ENCODE peak calls at places on chromosomes 11 and 22, in nine cellular contexts. One of them, this sample, is unnamed.

GRCh38 chr11:108803781-108804180 is 138.9 kb downstream of the DDX10 start:
- DNase-seq in lung: no peak
- DNase-seq in body of pancreas: no peak
- DNase-seq in fibroblast of lung: peak; percentile 75
- DNase-seq in GM13977: no peak
- DNase-seq in colonic mucosa: no peak
- DNase-seq in CD14-positive monocyte: no peak
- DNase-seq in IMR-90: peak; percentile 71
- DNase-seq in WTC11: no peak
- DNase-seq in this sample: no peak

GRCh38 chr11:9493492-9493891 is 32.7 kb downstream of the ZNF143 start:
- DNase-seq in fibroblast of lung: no peak
- DNase-seq in body of pancreas: no peak
- DNase-seq in IMR-90: no peak
- DNase-seq in GM13977: no peak
- DNase-seq in WTC11: no peak
- DNase-seq in lung: no peak
- DNase-seq in CD14-positive monocyte: no peak
- DNase-seq in colonic mucosa: no peak
- DNase-seq in this sample: no peak

GRCh38 chr11:73384871-73385692 is 8.9 kb downstream of the RELT start:
- DNase-seq in fibroblast of lung: no peak
- DNase-seq in CD14-positive monocyte: peak; percentile 93
- DNase-seq in WTC11: no peak
- DNase-seq in body of pancreas: no peak
- DNase-seq in GM13977: peak; percentile 77
- DNase-seq in colonic mucosa: peak; percentile 50
- DNase-seq in IMR-90: no peak
- DNase-seq in lung: peak; percentile 74
- DNase-seq in this sample: no peak

GRCh38 chr11:64500176-64501013 is 90.6 kb upstream of the SLC22A12 start:
- DNase-seq in WTC11: no peak
- DNase-seq in colonic mucosa: no peak
- DNase-seq in IMR-90: no peak
- DNase-seq in body of pancreas: no peak
- DNase-seq in CD14-positive monocyte: no peak
- DNase-seq in GM13977: no peak
- DNase-seq in lung: no peak
- DNase-seq in fibroblast of lung: no peak
- DNase-seq in this sample: no peak

GRCh38 chr11:72411623-72412532 is 22.5 kb downstream of the CLPB start:
- DNase-seq in colonic mucosa: no peak
- DNase-seq in body of pancreas: no peak
- DNase-seq in GM13977: peak; percentile 67
- DNase-seq in IMR-90: no peak
- DNase-seq in WTC11: no peak
- DNase-seq in lung: no peak
- DNase-seq in fibroblast of lung: peak; percentile 19
- DNase-seq in CD14-positive monocyte: peak; percentile 66
- DNase-seq in this sample: peak; percentile 42

GRCh38 chr11:3859373-3859881 is 4.0 kb downstream of the STIM1 start:
- DNase-seq in lung: no peak
- DNase-seq in colonic mucosa: peak; percentile 69
- DNase-seq in CD14-positive monocyte: no peak
- DNase-seq in IMR-90: no peak
- DNase-seq in GM13977: peak; percentile 63
- DNase-seq in body of pancreas: peak; percentile 41
- DNase-seq in WTC11: peak; percentile 25
- DNase-seq in fibroblast of lung: no peak
- DNase-seq in this sample: no peak

GRCh38 chr11:126104420-126104819 is 41.8 kb upstream of the CDON start:
- DNase-seq in colonic mucosa: no peak
- DNase-seq in lung: no peak
- DNase-seq in GM13977: no peak
- DNase-seq in IMR-90: no peak
- DNase-seq in body of pancreas: no peak
- DNase-seq in CD14-positive monocyte: no peak
- DNase-seq in fibroblast of lung: no peak
- DNase-seq in WTC11: peak; percentile 85
- DNase-seq in this sample: no peak

GRCh38 chr11:2806351-2807058 is 79.1 kb downstream of the CDKN1C start:
- DNase-seq in GM13977: no peak
- DNase-seq in body of pancreas: peak; percentile 11
- DNase-seq in lung: peak; percentile 26
- DNase-seq in fibroblast of lung: no peak
- DNase-seq in WTC11: peak; percentile 14
- DNase-seq in CD14-positive monocyte: peak; percentile 30
- DNase-seq in IMR-90: no peak
- DNase-seq in colonic mucosa: peak; percentile 19
- DNase-seq in this sample: peak; percentile 31

GRCh38 chr22:22770280-22770871 is 117.2 kb upstream of the IGLL5 start:
- DNase-seq in IMR-90: no peak
- DNase-seq in GM13977: no peak
- DNase-seq in WTC11: peak; percentile 84
- DNase-seq in lung: peak; percentile 54
- DNase-seq in CD14-positive monocyte: no peak
- DNase-seq in body of pancreas: peak; percentile 64
- DNase-seq in fibroblast of lung: peak; percentile 4
- DNase-seq in colonic mucosa: peak; percentile 77
- DNase-seq in this sample: peak; percentile 75
- TF ChIP-seq CTCF in IMR-90: peak; percentile 57
- TF ChIP-seq CTCF in GM13977: peak; percentile 33
- TF ChIP-seq CTCF in WTC11: peak; percentile 73
- TF ChIP-seq CTCF in lung: no peak
- TF ChIP-seq CTCF in CD14-positive monocyte: peak; percentile 83
- TF ChIP-seq CTCF in body of pancreas: peak; percentile 56
- TF ChIP-seq CTCF in fibroblast of lung: peak; percentile 42
- TF ChIP-seq CTCF in colonic mucosa: peak; percentile 73
- TF ChIP-seq CTCF in this sample: peak; percentile 77

GRCh38 chr11:103110406-103110805 is 1.2 kb downstream of the DYNC2H1 start:
- DNase-seq in IMR-90: peak; percentile 56
- DNase-seq in body of pancreas: no peak
- DNase-seq in lung: no peak
- DNase-seq in fibroblast of lung: peak; percentile 41
- DNase-seq in colonic mucosa: no peak
- DNase-seq in CD14-positive monocyte: no peak
- DNase-seq in WTC11: no peak
- DNase-seq in GM13977: no peak
- DNase-seq in this sample: no peak

GRCh38 chr11:103112364-103112763 is 3.1 kb downstream of the DYNC2H1 start:
- DNase-seq in WTC11: no peak
- DNase-seq in lung: no peak
- DNase-seq in body of pancreas: no peak
- DNase-seq in colonic mucosa: no peak
- DNase-seq in IMR-90: no peak
- DNase-seq in CD14-positive monocyte: no peak
- DNase-seq in GM13977: no peak
- DNase-seq in fibroblast of lung: no peak
- DNase-seq in this sample: no peak

GRCh38 chr11:103109818-103110388 is 677 bp downstream of the DYNC2H1 start:
- DNase-seq in WTC11: peak; percentile 19
- DNase-seq in fibroblast of lung: peak; percentile 1
- DNase-seq in CD14-positive monocyte: no peak
- DNase-seq in lung: no peak
- DNase-seq in body of pancreas: no peak
- DNase-seq in GM13977: no peak
- DNase-seq in IMR-90: no peak
- DNase-seq in colonic mucosa: peak; percentile 17
- DNase-seq in this sample: peak; percentile 23

GRCh38 chr11:103111400-103111799 is 2.2 kb downstream of the DYNC2H1 start:
- DNase-seq in IMR-90: no peak
- DNase-seq in colonic mucosa: no peak
- DNase-seq in GM13977: no peak
- DNase-seq in lung: no peak
- DNase-seq in CD14-positive monocyte: no peak
- DNase-seq in fibroblast of lung: no peak
- DNase-seq in body of pancreas: no peak
- DNase-seq in WTC11: no peak
- DNase-seq in this sample: no peak

DNA sequence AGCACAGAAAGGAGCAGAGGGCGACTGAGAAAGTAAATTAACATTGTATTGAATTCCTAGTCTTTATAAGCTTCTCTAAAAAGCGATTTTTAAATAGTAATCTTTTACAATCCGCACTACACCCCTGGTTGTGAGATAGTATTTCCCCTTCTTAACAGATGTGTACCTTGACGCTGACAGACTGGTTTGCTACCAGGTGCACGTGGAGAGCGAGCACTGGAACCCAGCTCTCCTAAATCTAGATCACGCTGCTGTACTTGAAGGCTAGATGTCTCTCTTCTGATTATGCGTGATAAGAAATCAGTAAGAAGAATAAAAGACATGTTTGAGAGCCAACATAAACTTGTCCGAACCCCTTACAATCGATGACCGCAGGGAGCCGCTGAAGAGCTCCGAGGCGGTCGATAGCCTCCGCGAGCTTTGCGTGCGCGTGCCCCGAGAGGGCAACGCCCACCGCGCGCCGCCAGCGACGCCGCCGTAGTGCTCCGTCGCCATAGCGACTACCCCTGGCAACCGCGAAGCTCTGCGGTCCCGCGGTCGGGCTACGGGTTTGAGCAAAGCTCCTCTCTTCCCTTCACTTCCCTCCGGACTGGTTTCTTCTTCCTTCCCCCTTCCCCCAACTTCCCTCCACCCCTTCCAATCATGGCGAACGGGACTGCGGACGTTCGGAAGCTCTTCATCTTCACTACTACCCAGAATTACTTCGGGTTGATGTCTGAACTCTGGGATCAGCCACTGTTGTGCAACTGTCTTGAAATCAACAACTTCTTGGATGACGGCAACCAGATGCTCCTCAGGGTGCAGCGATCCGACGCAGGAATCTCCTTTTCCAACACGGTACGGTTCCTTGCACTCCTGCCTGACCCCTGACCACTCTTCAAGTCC is at the start of gene DYNC2H1:
- DNase-seq in body of pancreas: peak; percentile 88
- DNase-seq in IMR-90: peak; percentile 91
- DNase-seq in CD14-positive monocyte: peak; percentile 72
- DNase-seq in lung: peak; percentile 89
- DNase-seq in WTC11: peak; percentile 92
- DNase-seq in colonic mucosa: peak; percentile 86
- DNase-seq in fibroblast of lung: peak; percentile 93
- DNase-seq in GM13977: peak; percentile 89
- DNase-seq in this sample: peak; percentile 92
- TF ChIP-seq CTCF in body of pancreas: peak; percentile 49
- TF ChIP-seq CTCF in IMR-90: peak; percentile 59
- TF ChIP-seq CTCF in CD14-positive monocyte: peak; percentile 63
- TF ChIP-seq CTCF in lung: peak; percentile 6
- TF ChIP-seq CTCF in WTC11: no peak
- TF ChIP-seq CTCF in colonic mucosa: no peak
- TF ChIP-seq CTCF in fibroblast of lung: peak; percentile 55
- TF ChIP-seq CTCF in GM13977: peak; percentile 47
- TF ChIP-seq CTCF in this sample: no peak

GRCh38 chr11:121318848-121319834 is 26.6 kb downstream of the SC5D start:
- DNase-seq in GM13977: no peak
- DNase-seq in fibroblast of lung: peak; percentile 54
- DNase-seq in IMR-90: peak; percentile 56
- DNase-seq in lung: no peak
- DNase-seq in WTC11: no peak
- DNase-seq in colonic mucosa: no peak
- DNase-seq in CD14-positive monocyte: no peak
- DNase-seq in body of pancreas: no peak
- DNase-seq in this sample: no peak

GRCh38 chr11:121326230-121326629 is 33.7 kb downstream of the SC5D start:
- DNase-seq in CD14-positive monocyte: no peak
- DNase-seq in fibroblast of lung: no peak
- DNase-seq in GM13977: no peak
- DNase-seq in colonic mucosa: no peak
- DNase-seq in lung: no peak
- DNase-seq in body of pancreas: no peak
- DNase-seq in IMR-90: no peak
- DNase-seq in WTC11: no peak
- DNase-seq in this sample: no peak

GRCh38 chr11:121323208-121323607 is 30.6 kb downstream of the SC5D start:
- DNase-seq in GM13977: no peak
- DNase-seq in CD14-positive monocyte: no peak
- DNase-seq in WTC11: no peak
- DNase-seq in fibroblast of lung: no peak
- DNase-seq in colonic mucosa: no peak
- DNase-seq in body of pancreas: no peak
- DNase-seq in lung: no peak
- DNase-seq in IMR-90: no peak
- DNase-seq in this sample: no peak

DNA sequence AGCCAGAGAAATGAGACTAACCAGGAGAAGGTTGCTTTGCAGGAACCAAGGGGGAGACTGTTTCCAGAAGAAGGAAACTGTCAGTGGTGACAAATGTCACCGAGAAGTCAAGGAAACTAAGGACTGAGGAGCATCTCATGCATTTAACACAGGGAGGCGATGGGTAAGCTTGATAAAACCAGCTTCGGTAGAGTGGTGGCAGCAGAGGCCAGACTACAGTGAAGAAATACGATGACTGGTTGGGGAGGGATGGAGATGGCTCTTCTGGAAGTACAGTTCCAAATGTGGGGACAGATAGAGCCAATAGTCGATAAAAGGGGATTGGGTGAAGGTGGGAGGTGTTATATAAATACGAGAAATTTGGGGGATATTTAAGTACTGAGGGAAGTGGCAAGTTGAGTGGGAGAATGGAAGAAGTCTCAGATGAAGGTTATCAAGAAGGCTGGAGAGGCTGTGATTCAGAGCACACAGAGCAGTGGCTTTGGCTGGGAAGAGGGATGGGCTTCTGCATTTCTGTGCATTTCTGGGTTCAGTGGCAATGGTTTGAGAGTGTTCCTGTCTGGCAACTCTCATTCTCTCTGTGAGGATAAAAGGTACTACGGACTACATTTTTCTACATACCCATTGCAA is 29.2 kb downstream of the SC5D start:
- DNase-seq in GM13977: peak; percentile 37
- DNase-seq in CD14-positive monocyte: no peak
- DNase-seq in WTC11: peak; percentile 46
- DNase-seq in lung: no peak
- DNase-seq in IMR-90: peak; percentile 1
- DNase-seq in fibroblast of lung: peak; percentile 10
- DNase-seq in body of pancreas: no peak
- DNase-seq in colonic mucosa: peak; percentile 55
- DNase-seq in this sample: no peak
- TF ChIP-seq CTCF in GM13977: peak; percentile 77
- TF ChIP-seq CTCF in CD14-positive monocyte: peak; percentile 45
- TF ChIP-seq CTCF in WTC11: no peak
- TF ChIP-seq CTCF in lung: peak; percentile 49
- TF ChIP-seq CTCF in IMR-90: no peak
- TF ChIP-seq CTCF in fibroblast of lung: peak; percentile 21
- TF ChIP-seq CTCF in body of pancreas: peak; percentile 34
- TF ChIP-seq CTCF in colonic mucosa: peak; percentile 30
- TF ChIP-seq CTCF in this sample: no peak

GRCh38 chr22:17542452-17542851 is 20.8 kb upstream of the SLC25A18 start:
- DNase-seq in fibroblast of lung: no peak
- DNase-seq in WTC11: no peak
- DNase-seq in IMR-90: no peak
- DNase-seq in body of pancreas: no peak
- DNase-seq in CD14-positive monocyte: no peak
- DNase-seq in lung: no peak
- DNase-seq in colonic mucosa: no peak
- DNase-seq in GM13977: no peak
- DNase-seq in this sample: no peak

GRCh38 chr22:17541476-17541875 is 21.8 kb upstream of the SLC25A18 start:
- DNase-seq in GM13977: no peak
- DNase-seq in CD14-positive monocyte: no peak
- DNase-seq in WTC11: no peak
- DNase-seq in colonic mucosa: no peak
- DNase-seq in IMR-90: no peak
- DNase-seq in lung: no peak
- DNase-seq in fibroblast of lung: no peak
- DNase-seq in body of pancreas: no peak
- DNase-seq in this sample: no peak

GRCh38 chr22:17537155-17537554 is 26.1 kb upstream of the SLC25A18 start:
- DNase-seq in CD14-positive monocyte: no peak
- DNase-seq in colonic mucosa: no peak
- DNase-seq in fibroblast of lung: no peak
- DNase-seq in lung: no peak
- DNase-seq in IMR-90: no peak
- DNase-seq in body of pancreas: no peak
- DNase-seq in GM13977: no peak
- DNase-seq in WTC11: no peak
- DNase-seq in this sample: no peak

GRCh38 chr22:17536269-17536668 is 27.0 kb upstream of the SLC25A18 start:
- DNase-seq in IMR-90: no peak
- DNase-seq in body of pancreas: no peak
- DNase-seq in CD14-positive monocyte: no peak
- DNase-seq in lung: peak; percentile 49
- DNase-seq in colonic mucosa: no peak
- DNase-seq in fibroblast of lung: peak; percentile 37
- DNase-seq in WTC11: no peak
- DNase-seq in GM13977: no peak
- DNase-seq in this sample: no peak

DNA sequence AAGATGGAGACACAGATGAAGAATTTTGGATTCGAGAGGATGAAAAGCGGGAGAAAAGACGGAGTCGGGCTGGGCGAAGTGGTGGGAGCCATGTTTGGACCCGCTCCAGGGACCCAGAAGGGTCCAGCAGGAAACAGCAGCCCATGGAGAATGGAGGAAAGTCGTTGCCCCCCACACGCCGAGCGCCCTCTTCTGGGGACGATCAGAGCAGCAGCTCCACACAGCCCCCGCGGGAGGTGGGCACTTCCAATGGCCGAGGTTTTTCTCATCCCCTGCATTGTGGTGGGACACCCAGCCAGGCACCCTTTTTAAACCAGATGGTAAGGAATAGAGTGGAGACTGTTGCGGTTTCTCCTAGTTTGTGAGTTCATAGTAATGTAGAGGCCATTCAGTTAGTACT is 22.8 kb upstream of the SLC25A18 start:
- DNase-seq in body of pancreas: no peak
- DNase-seq in CD14-positive monocyte: no peak
- DNase-seq in GM13977: no peak
- DNase-seq in fibroblast of lung: no peak
- DNase-seq in lung: no peak
- DNase-seq in IMR-90: no peak
- DNase-seq in WTC11: peak; percentile 69
- DNase-seq in colonic mucosa: no peak
- DNase-seq in this sample: peak; percentile 32
- TF ChIP-seq CTCF in body of pancreas: no peak
- TF ChIP-seq CTCF in CD14-positive monocyte: no peak
- TF ChIP-seq CTCF in GM13977: peak; percentile 19
- TF ChIP-seq CTCF in fibroblast of lung: no peak
- TF ChIP-seq CTCF in lung: no peak
- TF ChIP-seq CTCF in IMR-90: no peak
- TF ChIP-seq CTCF in WTC11: peak; percentile 60
- TF ChIP-seq CTCF in colonic mucosa: no peak
- TF ChIP-seq CTCF in this sample: no peak